ENCODE peak calls at places on chromosomes 11 and 22, in seven cellular contexts. V, Y, S, G, L, O and E are unnamed samples.

GRCh38 chr11:123166095-123166559 is 28.9 kb downstream of the CLMP start:
- DNase-seq in G (no peak), S (peak), V (no peak), L (peak), Y (peak), O (peak), E (peak)

GRCh38 chr11:20112291-20113146 is 47.8 kb downstream of the DBX1 start:
- DNase-seq in V (peak), G (no peak), L (peak), S (peak), O (no peak), Y (peak), E (peak)

GRCh38 chr11:68767672-68768071 is 16.4 kb upstream of the TESMIN start:
- DNase-seq in L (no peak), O (no peak), S (no peak), G (no peak), Y (no peak), V (no peak), E (no peak)

GRCh38 chr11:122758361-122758760 is 79.9 kb upstream of the CRTAM start:
- DNase-seq in Y (no peak), V (no peak), O (no peak), S (no peak), L (no peak), G (no peak), E (no peak)

GRCh38 chr22:27100789-27101188 is 443.4 kb downstream of the MIAT start:
- DNase-seq in Y (no peak), V (no peak), G (no peak), L (no peak), S (no peak), O (peak), E (peak)

GRCh38 chr11:121563900-121564822 is 111.4 kb upstream of the SORL1-AS1 start:
- DNase-seq in S (no peak), G (no peak), O (no peak), V (no peak), Y (no peak), L (no peak), E (peak)

GRCh38 chr22:19066531-19067271 is 55.5 kb downstream of the DGCR2 start:
- DNase-seq in O (no peak), Y (no peak), G (no peak), S (no peak), V (no peak), L (peak), E (peak)

GRCh38 chr11:123546515-123546914 is 107.9 kb downstream of the SCN3B start:
- DNase-seq in S (no peak), O (no peak), L (peak), V (no peak), Y (peak), G (no peak), E (peak)

GRCh38 chr11:46106530-46107407 is 14.5 kb downstream of the PHF21A start:
- DNase-seq in V (no peak), L (peak), S (no peak), Y (no peak), G (no peak), O (peak), E (no peak)

GRCh38 chr11:84634309-84634708 is 992.8 kb downstream of the DLG2 start:
- DNase-seq in Y (no peak), O (no peak), V (no peak), L (no peak), G (no peak), S (no peak), E (no peak)

GRCh38 chr22:28112548-28113043 is 193.5 kb upstream of the PITPNB start:
- DNase-seq in S (no peak), G (no peak), O (peak), L (peak), Y (peak), V (no peak), E (peak)
- TF ChIP-seq CTCF in S (peak), G (no peak), O (peak), L (peak), Y (peak), V (peak), E (peak)

GRCh38 chr11:94948070-94948617 is 25.2 kb downstream of the CWC15 start:
- DNase-seq in Y (no peak), V (no peak), S (no peak), L (peak), G (no peak), O (no peak), E (peak)

GRCh38 chr11:94946812-94947211 is 26.5 kb downstream of the CWC15 start:
- DNase-seq in S (no peak), Y (no peak), O (no peak), V (no peak), L (no peak), G (no peak), E (no peak)
- H3K4me3 ChIP-seq in S (no peak), Y (no peak), O (no peak), V (no peak), L (no peak), G (no peak), E (no peak)

DNA sequence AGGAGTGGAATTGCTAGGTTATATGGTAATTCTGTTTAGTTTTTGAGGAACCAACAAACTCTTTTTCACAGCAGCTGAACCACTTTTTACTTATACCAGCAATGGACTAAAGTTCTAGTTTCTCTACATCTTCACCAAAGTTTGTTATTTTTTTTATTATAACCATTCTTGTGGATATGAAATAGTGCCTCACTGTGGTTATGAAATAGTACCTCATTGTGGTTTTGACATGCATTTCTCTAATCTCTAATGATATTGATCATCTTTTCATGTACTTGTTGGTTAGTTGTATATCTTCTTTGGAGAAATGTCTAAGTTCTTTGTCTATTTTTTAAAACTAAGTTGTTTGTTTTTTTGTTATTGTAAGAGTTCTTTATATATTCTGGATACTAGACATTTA is 27.2 kb downstream of the STIM1 start:
- DNase-seq in G (no peak), V (no peak), O (no peak), S (no peak), L (no peak), Y (no peak), E (no peak)
- TF ChIP-seq CTCF in G (peak), V (no peak), O (no peak), S (no peak), L (no peak), Y (no peak), E (no peak)

GRCh38 chr11:35946766-35947165 is 2.9 kb downstream of the LDLRAD3 start:
- DNase-seq in O (no peak), L (no peak), Y (no peak), G (no peak), V (no peak), S (no peak), E (peak)

GRCh38 chr11:35943761-35944502 is at the start of gene LDLRAD3:
- DNase-seq in L (peak), Y (peak), G (peak), S (peak), V (peak), O (peak), E (peak)

GRCh38 chr11:35945137-35945518 is 1.3 kb downstream of the LDLRAD3 start:
- DNase-seq in V (no peak), G (no peak), S (no peak), Y (no peak), L (no peak), O (no peak), E (no peak)

GRCh38 chr11:35944503-35945136 is 758 bp downstream of the LDLRAD3 start:
- DNase-seq in G (no peak), O (peak), V (no peak), S (no peak), L (no peak), Y (no peak), E (no peak)

GRCh38 chr11:35943294-35943693 is 568 bp upstream of the LDLRAD3 start:
- DNase-seq in L (no peak), V (no peak), G (no peak), O (no peak), S (no peak), Y (no peak), E (no peak)
- H3K4me3 ChIP-seq in L (peak), V (peak), G (peak), O (peak), S (peak), Y (peak), E (peak)

DNA sequence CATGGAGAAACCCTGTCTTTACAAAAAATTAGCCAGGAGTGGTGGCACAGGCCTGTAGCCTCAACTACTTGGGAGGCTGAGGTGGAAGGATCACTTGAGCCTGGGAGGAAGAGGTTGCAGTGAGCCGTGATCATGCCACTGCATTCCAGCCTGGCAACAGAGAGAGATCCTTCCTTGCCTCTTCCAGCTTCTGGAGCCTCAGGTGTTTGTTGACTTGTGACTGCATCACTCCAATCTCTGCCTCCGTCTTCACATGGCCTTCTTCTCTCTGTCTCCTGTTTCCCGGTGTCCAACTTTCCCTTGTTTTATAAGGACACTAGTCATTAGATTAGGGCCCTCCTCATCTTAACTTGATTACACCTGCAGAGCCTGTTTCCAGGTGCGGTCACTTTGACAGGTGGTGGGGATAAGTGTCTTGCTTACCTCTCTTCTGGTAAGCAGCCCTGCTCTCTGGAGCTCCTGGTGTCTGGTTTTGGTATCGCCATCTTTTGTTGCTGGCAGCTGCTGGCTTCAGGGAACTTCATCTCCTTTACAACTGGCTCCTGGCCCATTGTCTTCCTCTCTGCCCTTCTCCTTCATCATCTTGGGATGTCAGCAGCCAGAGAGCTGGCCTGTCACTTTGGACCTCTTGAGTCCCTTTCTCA is 8.2 kb upstream of the USP2 start:
- DNase-seq in L (no peak), V (no peak), O (no peak), S (no peak), Y (no peak), G (no peak), E (no peak)
- TF ChIP-seq CTCF in L (peak), V (no peak), O (peak), S (peak), Y (no peak), G (no peak), E (peak)